ENCODE peak calls at places on chromosomes 7 and 10, in four cellular contexts. H is GM12878, G is K562, R is H1. N is an unnamed sample.

GRCh38 chr7:152974577-152974976 is 215.0 kb downstream of the ACTR3B start:
- DNase-seq in H (no peak), G (no peak), R (no peak), N (no peak)

GRCh38 chr10:110811791-110812581 is 59.7 kb upstream of the PDCD4 start:
- DNase-seq in H (no peak), G (no peak), R (no peak), N (no peak)

GRCh38 chr10:25026463-25026862 is 10.1 kb downstream of the THNSL1 start:
- DNase-seq in H (no peak), G (no peak), R (no peak), N (no peak)

GRCh38 chr7:129348023-129348740 is 86.0 kb upstream of the STRIP2 start:
- DNase-seq in H (no peak), G (no peak), R (no peak), N (no peak)

GRCh38 chr7:1359681-1360485 is 99.4 kb downstream of the MICALL2 start:
- DNase-seq in H (no peak), G (no peak), R (no peak), N (no peak)

GRCh38 chr10:116891208-116891607 is 41.9 kb downstream of the ENO4 start:
- DNase-seq in H (no peak), G (no peak), R (no peak), N (no peak)

GRCh38 chr7:156111-157007 is 36.0 kb upstream of the FAM20C start:
- DNase-seq in H (no peak), G (no peak), R (no peak), N (no peak)

GRCh38 chr7:54960517-54960916 is 58.3 kb upstream of the EGFR start:
- DNase-seq in H (no peak), G (no peak), R (no peak), N (no peak)

GRCh38 chr10:17026686-17027485 is 102.7 kb downstream of the CUBN start:
- DNase-seq in H (peak; percentile 35), G (no peak), R (no peak), N (no peak)

DNA sequence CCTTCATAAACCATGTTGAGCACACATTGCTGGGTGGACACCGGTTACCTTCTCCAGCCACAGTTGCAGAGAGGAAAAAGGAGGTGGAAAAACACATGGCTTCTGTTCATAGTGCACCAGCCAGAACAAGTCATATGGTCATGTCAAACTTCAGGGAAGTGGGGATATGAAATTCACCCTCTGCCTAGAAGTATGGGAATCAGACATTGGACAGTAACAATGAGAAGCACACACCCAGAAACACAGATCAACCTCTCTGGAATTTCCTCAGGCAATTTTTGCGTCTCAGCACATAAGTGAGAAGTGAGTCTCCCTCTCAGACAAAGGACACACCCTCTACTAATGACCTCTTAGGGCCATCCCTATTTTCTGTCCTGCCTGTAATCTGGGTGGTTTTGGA is 172.6 kb upstream of the SVIL start:
- DNase-seq in H (no peak), G (no peak), R (no peak), N (no peak)
- TF ChIP-seq CREB1 in H (no peak), G (no peak), R (no peak), N (no peak)

GRCh38 chr7:65972976-65973375 is 9.0 kb downstream of the GUSB start:
- DNase-seq in H (no peak), G (no peak), R (no peak), N (no peak)
- H3K36me3 ChIP-seq in H (peaks cover 17% of the 10 kb centered on the region), G (peaks cover 89% of the 10 kb centered on the region), R (peaks cover 33% of the 10 kb centered on the region), N (peaks cover 18% of the 10 kb centered on the region)

GRCh38 chr10:131617113-131617877 is 283.5 kb upstream of the PPP2R2D start:
- DNase-seq in H (no peak), G (no peak), R (peak; percentile 46), N (peak; percentile 7)
- H3K4me2 ChIP-seq in H (no peak overlapping the region), G (no peak overlapping the region), R (no peak overlapping the region), N (no peak overlapping the region)

DNA sequence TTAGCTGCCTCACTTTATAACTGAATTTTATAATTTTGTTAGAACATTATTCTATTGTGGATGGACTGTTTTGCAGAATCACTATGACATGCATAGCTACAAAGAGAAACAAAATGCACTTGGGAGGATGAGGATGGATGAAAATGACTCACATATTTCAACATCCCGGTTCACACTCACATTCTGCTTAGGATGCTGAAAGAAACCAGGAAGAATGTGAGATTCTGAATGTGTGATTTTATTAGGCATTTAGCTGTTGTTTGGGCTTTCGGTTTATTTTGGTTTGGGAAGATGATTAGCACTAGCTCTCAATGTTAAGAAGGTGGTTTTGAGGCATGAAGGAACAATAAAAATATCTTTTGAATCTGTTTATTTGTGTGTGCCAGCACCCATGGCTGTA is 235.5 kb downstream of the SEMA3E start:
- DNase-seq in H (no peak), G (no peak), R (no peak), N (no peak)
- TF ChIP-seq CREB1 in H (no peak), G (no peak), R (no peak), N (no peak)

DNA sequence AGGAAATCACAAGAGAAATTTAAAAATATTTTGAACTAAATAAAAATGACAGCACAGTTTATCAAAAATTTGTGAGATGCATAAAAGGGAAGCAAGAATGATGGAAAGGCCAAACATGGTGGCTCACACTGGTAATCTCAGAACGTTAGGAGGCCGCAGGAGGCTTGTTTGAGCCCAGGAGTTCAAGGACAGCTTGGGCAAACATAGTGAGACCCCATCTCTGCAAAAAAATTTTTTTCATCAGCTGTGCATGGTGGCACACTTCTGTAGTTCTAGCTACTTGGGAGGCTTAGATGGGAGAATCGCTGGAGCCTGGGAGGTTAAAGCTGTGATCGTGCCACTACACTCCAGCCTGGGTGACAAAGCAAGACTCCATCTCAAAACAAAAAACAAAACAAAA is 54.5 kb upstream of the PTPRN2 start:
- DNase-seq in H (no peak), G (no peak), R (no peak), N (no peak)
- H3K36me3 ChIP-seq in H (peaks cover 14% of the 10 kb centered on the region), G (peaks cover 90% of the 10 kb centered on the region), R (peaks cover 55% of the 10 kb centered on the region), N (peaks cover 58% of the 10 kb centered on the region)

DNA sequence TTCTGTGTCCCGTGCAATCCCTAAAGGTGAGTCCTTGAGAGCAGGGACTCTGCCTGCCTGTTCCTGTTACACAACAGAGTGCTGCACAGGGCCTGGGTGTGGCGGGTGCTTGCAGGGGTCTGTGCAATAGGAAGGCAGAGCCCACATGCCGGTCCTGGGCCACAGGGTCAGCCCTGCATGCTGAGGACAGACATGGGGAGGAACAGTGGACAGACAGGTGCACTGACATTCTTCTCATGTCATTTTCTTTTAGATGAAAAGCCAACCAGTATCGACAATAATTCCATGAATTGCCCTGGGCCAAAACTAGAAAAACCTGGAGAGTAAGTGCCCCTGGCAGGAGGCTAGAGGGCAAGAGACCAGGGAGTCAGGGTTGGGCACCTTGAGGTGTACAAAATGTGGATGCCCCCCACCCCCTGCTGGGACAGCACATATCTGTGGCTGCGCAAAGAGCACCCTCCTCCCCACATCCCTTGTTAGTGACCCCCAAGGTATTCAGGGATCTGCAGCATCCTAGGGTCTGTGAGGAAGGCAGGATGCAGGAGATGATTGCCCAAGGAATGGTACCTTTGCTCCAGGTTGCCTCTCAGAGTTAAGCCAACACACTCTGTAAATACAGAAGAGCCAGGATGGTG is 19.9 kb downstream of the ANTXRL start:
- DNase-seq in H (no peak), G (no peak), R (no peak), N (no peak)
- H3K4me2 ChIP-seq in H (no peak overlapping the region), G (no peak overlapping the region), R (no peak overlapping the region), N (no peak overlapping the region)

N was measured in GM23338.